ENCODE peak calls at places on chromosome 13, in eight cellular contexts. One of them, this sample, is unnamed.
A peak's percentile ranks its signal among the peaks of the same experiment; 100 is the strongest.

GRCh38 chr13:76992548-76993001 is 694 bp downstream of the CLN5 start:
- DNase-seq in posterior cingulate gyrus: peak; percentile 15
- DNase-seq in amniotic stem cell: peak; percentile 2
- DNase-seq in stimulated activated naive CD4-positive, alpha-beta T cell: no peak
- DNase-seq in hypothalamus: no peak
- DNase-seq in body of pancreas: peak; percentile 37
- DNase-seq in tibial artery: peak; percentile 36
- DNase-seq in HTR-8/SVneo: no peak
- DNase-seq in this sample: peak; percentile 90

GRCh38 chr13:24651718-24652345 is 28.4 kb upstream of the ATP12A start:
- DNase-seq in amniotic stem cell: no peak
- DNase-seq in body of pancreas: no peak
- DNase-seq in hypothalamus: no peak
- DNase-seq in tibial artery: no peak
- DNase-seq in posterior cingulate gyrus: no peak
- DNase-seq in stimulated activated naive CD4-positive, alpha-beta T cell: no peak
- DNase-seq in HTR-8/SVneo: no peak
- DNase-seq in this sample: no peak

GRCh38 chr13:34151885-34152284 is 333.9 kb downstream of the RFC3 start:
- DNase-seq in tibial artery: no peak
- DNase-seq in HTR-8/SVneo: no peak
- DNase-seq in hypothalamus: no peak
- DNase-seq in body of pancreas: no peak
- DNase-seq in posterior cingulate gyrus: no peak
- DNase-seq in amniotic stem cell: no peak
- DNase-seq in stimulated activated naive CD4-positive, alpha-beta T cell: no peak
- DNase-seq in this sample: no peak

GRCh38 chr13:112674412-112675383 is 15.1 kb upstream of the ATP11A start:
- DNase-seq in hypothalamus: no peak
- DNase-seq in stimulated activated naive CD4-positive, alpha-beta T cell: no peak
- DNase-seq in tibial artery: peak; percentile 1
- DNase-seq in HTR-8/SVneo: no peak
- DNase-seq in body of pancreas: no peak
- DNase-seq in amniotic stem cell: no peak
- DNase-seq in posterior cingulate gyrus: no peak
- DNase-seq in this sample: no peak

GRCh38 chr13:43300817-43301216 is 277.4 kb downstream of the DNAJC15 start:
- DNase-seq in stimulated activated naive CD4-positive, alpha-beta T cell: no peak
- DNase-seq in body of pancreas: no peak
- DNase-seq in posterior cingulate gyrus: no peak
- DNase-seq in amniotic stem cell: no peak
- DNase-seq in hypothalamus: no peak
- DNase-seq in HTR-8/SVneo: no peak
- DNase-seq in tibial artery: no peak
- DNase-seq in this sample: no peak

GRCh38 chr13:31101511-31102170 is 60.1 kb downstream of the HSPH1 start:
- DNase-seq in HTR-8/SVneo: no peak
- DNase-seq in stimulated activated naive CD4-positive, alpha-beta T cell: no peak
- DNase-seq in tibial artery: no peak
- DNase-seq in posterior cingulate gyrus: no peak
- DNase-seq in amniotic stem cell: no peak
- DNase-seq in body of pancreas: no peak
- DNase-seq in hypothalamus: no peak
- DNase-seq in this sample: peak; percentile 25

GRCh38 chr13:91148098-91148497 is 199.4 kb upstream of the MIR17HG start:
- DNase-seq in posterior cingulate gyrus: no peak
- DNase-seq in body of pancreas: no peak
- DNase-seq in amniotic stem cell: no peak
- DNase-seq in tibial artery: no peak
- DNase-seq in HTR-8/SVneo: no peak
- DNase-seq in hypothalamus: no peak
- DNase-seq in stimulated activated naive CD4-positive, alpha-beta T cell: no peak
- DNase-seq in this sample: no peak

GRCh38 chr13:44231786-44232516 is 141.7 kb upstream of the SERP2 start:
- DNase-seq in amniotic stem cell: peak; percentile 76
- DNase-seq in posterior cingulate gyrus: no peak
- DNase-seq in tibial artery: peak; percentile 58
- DNase-seq in HTR-8/SVneo: peak; percentile 79
- DNase-seq in body of pancreas: peak; percentile 91
- DNase-seq in stimulated activated naive CD4-positive, alpha-beta T cell: no peak
- DNase-seq in hypothalamus: no peak
- DNase-seq in this sample: peak; percentile 93

GRCh38 chr13:51292000-51292550 is 47.4 kb upstream of the SERPINE3 start:
- DNase-seq in hypothalamus: no peak
- DNase-seq in amniotic stem cell: no peak
- DNase-seq in body of pancreas: no peak
- DNase-seq in posterior cingulate gyrus: no peak
- DNase-seq in HTR-8/SVneo: no peak
- DNase-seq in tibial artery: no peak
- DNase-seq in stimulated activated naive CD4-positive, alpha-beta T cell: no peak
- DNase-seq in this sample: no peak

GRCh38 chr13:50126378-50127016 is 111.3 kb downstream of the KCNRG start:
- DNase-seq in hypothalamus: no peak
- DNase-seq in body of pancreas: peak; percentile 13
- DNase-seq in tibial artery: no peak
- DNase-seq in posterior cingulate gyrus: no peak
- DNase-seq in HTR-8/SVneo: no peak
- DNase-seq in stimulated activated naive CD4-positive, alpha-beta T cell: no peak
- DNase-seq in amniotic stem cell: no peak
- DNase-seq in this sample: no peak

GRCh38 chr13:49586717-49587116 is 1.4 kb upstream of the RCBTB1 start:
- DNase-seq in stimulated activated naive CD4-positive, alpha-beta T cell: no peak
- DNase-seq in body of pancreas: no peak
- DNase-seq in HTR-8/SVneo: no peak
- DNase-seq in posterior cingulate gyrus: no peak
- DNase-seq in tibial artery: no peak
- DNase-seq in hypothalamus: no peak
- DNase-seq in amniotic stem cell: no peak
- DNase-seq in this sample: no peak

GRCh38 chr13:112953591-112954487 is 15.2 kb upstream of the MCF2L start:
- DNase-seq in tibial artery: no peak
- DNase-seq in posterior cingulate gyrus: no peak
- DNase-seq in HTR-8/SVneo: no peak
- DNase-seq in body of pancreas: no peak
- DNase-seq in amniotic stem cell: no peak
- DNase-seq in hypothalamus: no peak
- DNase-seq in stimulated activated naive CD4-positive, alpha-beta T cell: no peak
- DNase-seq in this sample: peak; percentile 82

GRCh38 chr13:32932376-32932775 is 83.8 kb upstream of the KL start:
- DNase-seq in posterior cingulate gyrus: no peak
- DNase-seq in body of pancreas: no peak
- DNase-seq in tibial artery: no peak
- DNase-seq in hypothalamus: no peak
- DNase-seq in HTR-8/SVneo: no peak
- DNase-seq in stimulated activated naive CD4-positive, alpha-beta T cell: no peak
- DNase-seq in amniotic stem cell: no peak
- DNase-seq in this sample: no peak

GRCh38 chr13:102700088-102701031 is 5.5 kb upstream of the METTL21C start:
- DNase-seq in amniotic stem cell: no peak
- DNase-seq in HTR-8/SVneo: no peak
- DNase-seq in posterior cingulate gyrus: no peak
- DNase-seq in tibial artery: peak; percentile 31
- DNase-seq in body of pancreas: no peak
- DNase-seq in stimulated activated naive CD4-positive, alpha-beta T cell: no peak
- DNase-seq in hypothalamus: no peak
- DNase-seq in this sample: peak; percentile 30

GRCh38 chr13:110797230-110797877 is 83.9 kb downstream of the ING1 start:
- DNase-seq in hypothalamus: no peak
- DNase-seq in posterior cingulate gyrus: no peak
- DNase-seq in body of pancreas: no peak
- DNase-seq in stimulated activated naive CD4-positive, alpha-beta T cell: no peak
- DNase-seq in amniotic stem cell: no peak
- DNase-seq in HTR-8/SVneo: no peak
- DNase-seq in tibial artery: no peak
- DNase-seq in this sample: no peak

GRCh38 chr13:51494151-51494550 is 41.3 kb upstream of the INTS6 start:
- DNase-seq in amniotic stem cell: no peak
- DNase-seq in tibial artery: no peak
- DNase-seq in HTR-8/SVneo: no peak
- DNase-seq in posterior cingulate gyrus: no peak
- DNase-seq in body of pancreas: no peak
- DNase-seq in hypothalamus: no peak
- DNase-seq in stimulated activated naive CD4-positive, alpha-beta T cell: no peak
- DNase-seq in this sample: no peak

GRCh38 chr13:50060718-50061117 is 45.5 kb downstream of the KCNRG start:
- DNase-seq in amniotic stem cell: no peak
- DNase-seq in posterior cingulate gyrus: no peak
- DNase-seq in stimulated activated naive CD4-positive, alpha-beta T cell: no peak
- DNase-seq in HTR-8/SVneo: no peak
- DNase-seq in hypothalamus: no peak
- DNase-seq in tibial artery: no peak
- DNase-seq in body of pancreas: no peak
- DNase-seq in this sample: no peak

GRCh38 chr13:40640845-40641458 is 25.5 kb downstream of the FOXO1 start:
- DNase-seq in posterior cingulate gyrus: no peak
- DNase-seq in hypothalamus: no peak
- DNase-seq in body of pancreas: no peak
- DNase-seq in stimulated activated naive CD4-positive, alpha-beta T cell: no peak
- DNase-seq in tibial artery: no peak
- DNase-seq in amniotic stem cell: no peak
- DNase-seq in HTR-8/SVneo: no peak
- DNase-seq in this sample: no peak

GRCh38 chr13:100491164-100491847 is 97.3 kb downstream of the GGACT start:
- DNase-seq in HTR-8/SVneo: no peak
- DNase-seq in body of pancreas: peak; percentile 36
- DNase-seq in hypothalamus: no peak
- DNase-seq in tibial artery: peak; percentile 55
- DNase-seq in stimulated activated naive CD4-positive, alpha-beta T cell: no peak
- DNase-seq in posterior cingulate gyrus: no peak
- DNase-seq in amniotic stem cell: no peak
- DNase-seq in this sample: no peak

GRCh38 chr13:68232351-68233130 is 1002.4 kb upstream of the PCDH9 start:
- DNase-seq in posterior cingulate gyrus: no peak
- DNase-seq in HTR-8/SVneo: peak; percentile 2
- DNase-seq in stimulated activated naive CD4-positive, alpha-beta T cell: no peak
- DNase-seq in body of pancreas: no peak
- DNase-seq in hypothalamus: no peak
- DNase-seq in amniotic stem cell: peak; percentile 8
- DNase-seq in tibial artery: no peak
- DNase-seq in this sample: no peak

GRCh38 chr13:97386832-97387486 is 47.0 kb upstream of the RAP2A start:
- DNase-seq in hypothalamus: no peak
- DNase-seq in tibial artery: no peak
- DNase-seq in amniotic stem cell: no peak
- DNase-seq in body of pancreas: peak; percentile 54
- DNase-seq in posterior cingulate gyrus: peak; percentile 49
- DNase-seq in HTR-8/SVneo: no peak
- DNase-seq in stimulated activated naive CD4-positive, alpha-beta T cell: no peak
- DNase-seq in this sample: peak; percentile 80

GRCh38 chr13:100630564-100630963 is 42.0 kb upstream of the GGACT start:
- DNase-seq in amniotic stem cell: no peak
- DNase-seq in stimulated activated naive CD4-positive, alpha-beta T cell: no peak
- DNase-seq in hypothalamus: no peak
- DNase-seq in body of pancreas: no peak
- DNase-seq in HTR-8/SVneo: no peak
- DNase-seq in posterior cingulate gyrus: no peak
- DNase-seq in tibial artery: no peak
- DNase-seq in this sample: no peak

GRCh38 chr13:22107549-22107948 is 436.7 kb downstream of the FGF9 start:
- DNase-seq in posterior cingulate gyrus: no peak
- DNase-seq in hypothalamus: no peak
- DNase-seq in amniotic stem cell: no peak
- DNase-seq in body of pancreas: peak; percentile 44
- DNase-seq in stimulated activated naive CD4-positive, alpha-beta T cell: no peak
- DNase-seq in tibial artery: no peak
- DNase-seq in HTR-8/SVneo: no peak
- DNase-seq in this sample: no peak

GRCh38 chr13:106990594-106990993 is 422.7 kb upstream of the ARGLU1 start:
- DNase-seq in HTR-8/SVneo: no peak
- DNase-seq in stimulated activated naive CD4-positive, alpha-beta T cell: no peak
- DNase-seq in body of pancreas: no peak
- DNase-seq in amniotic stem cell: no peak
- DNase-seq in posterior cingulate gyrus: no peak
- DNase-seq in tibial artery: no peak
- DNase-seq in hypothalamus: no peak
- DNase-seq in this sample: no peak

GRCh38 chr13:44394649-44395048 is 21.0 kb downstream of the SERP2 start:
- DNase-seq in amniotic stem cell: no peak
- DNase-seq in body of pancreas: no peak
- DNase-seq in stimulated activated naive CD4-positive, alpha-beta T cell: no peak
- DNase-seq in tibial artery: no peak
- DNase-seq in posterior cingulate gyrus: no peak
- DNase-seq in HTR-8/SVneo: no peak
- DNase-seq in hypothalamus: no peak
- DNase-seq in this sample: peak; percentile 1

GRCh38 chr13:32150794-32151193 is 119.2 kb downstream of the FRY start:
- DNase-seq in body of pancreas: peak; percentile 30
- DNase-seq in HTR-8/SVneo: no peak
- DNase-seq in amniotic stem cell: no peak
- DNase-seq in stimulated activated naive CD4-positive, alpha-beta T cell: no peak
- DNase-seq in tibial artery: peak; percentile 72
- DNase-seq in hypothalamus: no peak
- DNase-seq in posterior cingulate gyrus: no peak
- DNase-seq in this sample: no peak

GRCh38 chr13:48491423-48492122 is 41.3 kb downstream of the RCBTB2 start:
- DNase-seq in tibial artery: no peak
- DNase-seq in amniotic stem cell: no peak
- DNase-seq in hypothalamus: no peak
- DNase-seq in posterior cingulate gyrus: no peak
- DNase-seq in stimulated activated naive CD4-positive, alpha-beta T cell: peak; percentile 14
- DNase-seq in body of pancreas: no peak
- DNase-seq in HTR-8/SVneo: no peak
- DNase-seq in this sample: no peak